ENCODE peak calls at places on chromosomes 11 and 22, in four cellular contexts. G, R, B and M are unnamed samples.

GRCh38 chr11:46560300-46561025 is 33.4 kb downstream of the AMBRA1 start:
- DNase-seq in G (peak), B (no peak), R (no peak), M (no peak)

GRCh38 chr11:9752091-9752490 is 88.2 kb downstream of the SWAP70 start:
- DNase-seq in G (peak), B (no peak), R (no peak), M (peak)

GRCh38 chr11:41983458-41983857 is 524.0 kb upstream of the LRRC4C start:
- DNase-seq in B (no peak), G (no peak), R (no peak), M (no peak)

GRCh38 chr11:13215157-13215556 is 62.4 kb upstream of the BMAL1 start:
- DNase-seq in G (peak), R (no peak), B (no peak), M (peak)

GRCh38 chr11:63667993-63668392 is 3.2 kb downstream of the ATL3 start:
- DNase-seq in G (peak), B (no peak), R (no peak), M (peak)

GRCh38 chr22:37483594-37484114 is 2.5 kb downstream of the MFNG start:
- DNase-seq in B (no peak), R (no peak), G (no peak), M (no peak)

GRCh38 chr22:33887173-33887572 is 33.1 kb downstream of the LARGE1 start:
- DNase-seq in B (no peak), G (no peak), R (no peak), M (no peak)

GRCh38 chr11:37503411-37504065 is 905.5 kb upstream of the RAG2 start:
- DNase-seq in B (no peak), G (no peak), R (no peak), M (no peak)

GRCh38 chr11:99422581-99423434 is 402.1 kb downstream of the CNTN5 start:
- DNase-seq in G (no peak), B (no peak), R (no peak), M (no peak)

GRCh38 chr11:18540207-18541009 is 13.7 kb upstream of the TSG101 start:
- DNase-seq in B (no peak), G (no peak), R (no peak), M (no peak)

GRCh38 chr11:36449566-36450390 is 60.3 kb downstream of the TRAF6 start:
- DNase-seq in G (no peak), R (no peak), B (no peak), M (no peak)

GRCh38 chr22:33357894-33358440 is 299.8 kb upstream of the SYN3 start:
- DNase-seq in B (no peak), G (no peak), R (no peak), M (no peak)

GRCh38 chr22:38187413-38188212 is 6.0 kb upstream of the PLA2G6 start:
- DNase-seq in B (no peak), R (no peak), G (no peak), M (no peak)

GRCh38 chr11:77967753-77968152 is 26.7 kb downstream of the INTS4 start:
- DNase-seq in B (no peak), R (no peak), G (no peak), M (no peak)

GRCh38 chr11:12840871-12841516 is 166.8 kb downstream of the TEAD1 start:
- DNase-seq in R (no peak), G (no peak), B (no peak), M (no peak)

GRCh38 chr11:75792997-75793800 is 21.8 kb upstream of the UVRAG start:
- DNase-seq in G (no peak), R (no peak), B (no peak), M (no peak)

GRCh38 chr22:20290045-20290392 is 21.9 kb upstream of the RTN4R start:
- DNase-seq in R (no peak), G (no peak), B (no peak), M (no peak)

GRCh38 chr22:36341640-36342041 is 46.1 kb downstream of the MYH9 start:
- DNase-seq in B (no peak), R (no peak), G (no peak), M (no peak)

GRCh38 chr11:66291706-66292542 is at the start of gene TMEM151A:
- DNase-seq in R (no peak), G (peak), B (no peak), M (no peak)

GRCh38 chr11:1671658-1672057 is 25.3 kb upstream of the KRTAP5-6 start:
- DNase-seq in R (no peak), B (no peak), G (no peak), M (no peak)

GRCh38 chr11:96942855-96943254 is 553.0 kb downstream of the JRKL start:
- DNase-seq in G (no peak), R (no peak), B (no peak), M (no peak)

GRCh38 chr22:37472418-37473006 is 13.7 kb downstream of the MFNG start:
- DNase-seq in G (peak), B (no peak), R (no peak), M (no peak)

GRCh38 chr11:117334896-117335295 is 7.2 kb downstream of the CEP164 start:
- DNase-seq in B (no peak), G (no peak), R (no peak), M (no peak)

GRCh38 chr11:62353841-62354240 is 16.6 kb downstream of the ASRGL1 start:
- DNase-seq in R (no peak), B (no peak), G (no peak), M (no peak)

GRCh38 chr11:86047275-86047991 is 21.5 kb downstream of the PICALM start:
- DNase-seq in G (peak), B (no peak), R (no peak), M (peak)

GRCh38 chr11:17745032-17745772 is 10.6 kb downstream of the KCNC1 start:
- DNase-seq in R (no peak), B (no peak), G (no peak), M (no peak)

GRCh38 chr11:30015725-30016449 is 943 bp downstream of the KCNA4 start:
- DNase-seq in G (no peak), B (no peak), R (no peak), M (no peak)

GRCh38 chr11:72589802-72590761 is 84.1 kb downstream of the PDE2A start:
- DNase-seq in G (no peak), B (peak), R (no peak), M (no peak)

GRCh38 chr22:41526802-41527799 is 17.2 kb downstream of the POLR3H start:
- DNase-seq in B (no peak), R (no peak), G (peak), M (no peak)

GRCh38 chr11:71367756-71368155 is 80.4 kb downstream of the DHCR7 start:
- DNase-seq in B (no peak), R (no peak), G (no peak), M (no peak)

GRCh38 chr11:84865257-84865656 is 761.9 kb downstream of the DLG2 start:
- DNase-seq in G (no peak), B (no peak), R (no peak), M (no peak)

GRCh38 chr11:71927813-71928738 is at the start of gene XNDC1N:
- DNase-seq in R (peak), B (peak), G (peak), M (peak)

GRCh38 chr11:11036185-11037161 is 178.6 kb upstream of the ZBED5 start:
- DNase-seq in R (peak), B (peak), G (no peak), M (peak)

GRCh38 chr11:59706518-59707285 is 6.9 kb downstream of the OR10V1 start:
- DNase-seq in B (no peak), R (no peak), G (peak), M (peak)

GRCh38 chr11:87266751-87267150 is 229.0 kb downstream of the TMEM135 start:
- DNase-seq in B (no peak), R (no peak), G (no peak), M (no peak)

GRCh38 chr22:33579448-33580093 is 340.7 kb downstream of the LARGE1 start:
- DNase-seq in R (peak), B (peak), G (peak), M (no peak)

GRCh38 chr11:70075836-70076235 is 2.3 kb upstream of the ANO1 start:
- DNase-seq in B (no peak), G (no peak), R (no peak), M (no peak)

GRCh38 chr22:27185903-27186302 is 528.5 kb downstream of the MIAT start:
- DNase-seq in G (no peak), B (no peak), R (no peak), M (no peak)